ENCODE peak calls at places on chromosomes 13 and 19, in five cellular contexts. Z, E, C, U and Y are unnamed samples.

GRCh38 chr13:109642358-109642757 is 144.0 kb downstream of the IRS2 start:
- DNase-seq in Z (no peak), E (no peak), C (no peak), U (no peak), Y (no peak)

GRCh38 chr13:81779896-81780295 is 1439.0 kb upstream of the SPRY2 start:
- DNase-seq in Z (no peak), E (no peak), C (no peak), U (no peak), Y (no peak)

GRCh38 chr19:49421039-49421877 is 2.0 kb downstream of the PTH2 start:
- DNase-seq in Z (peak; percentile 32), E (no peak), C (peak; percentile 42), U (peak; percentile 20), Y (no peak)

GRCh38 chr13:43300817-43301216 is 277.4 kb downstream of the DNAJC15 start:
- DNase-seq in Z (no peak), E (no peak), C (no peak), U (peak; percentile 69), Y (no peak)

GRCh38 chr19:47089767-47090350 is 23.7 kb downstream of the ZC3H4 start:
- DNase-seq in Z (no peak), E (no peak), C (no peak), U (no peak), Y (no peak)

GRCh38 chr19:33186431-33186830 is 7.7 kb upstream of the LRP3 start:
- DNase-seq in Z (no peak), E (no peak), C (no peak), U (no peak), Y (no peak)

GRCh38 chr13:99969934-99970760 is 1.4 kb downstream of the ZIC5 start:
- DNase-seq in Z (peak; percentile 46), E (no peak), C (no peak), U (no peak), Y (peak; percentile 23)

GRCh38 chr13:50244355-50244912 is 229.2 kb downstream of the KCNRG start:
- DNase-seq in Z (no peak), E (no peak), C (no peak), U (no peak), Y (no peak)

GRCh38 chr13:41216160-41216559 is 21.8 kb upstream of the KBTBD7 start:
- DNase-seq in Z (no peak), E (no peak), C (no peak), U (peak; percentile 79), Y (no peak)

GRCh38 chr13:99386495-99386894 is 79.3 kb upstream of the GPR183 start:
- DNase-seq in Z (no peak), E (no peak), C (no peak), U (no peak), Y (no peak)

GRCh38 chr13:32527151-32527550 is 11.4 kb downstream of the N4BP2L2 start:
- DNase-seq in Z (no peak), E (no peak), C (no peak), U (no peak), Y (no peak)

GRCh38 chr13:32530841-32531253 is 7.7 kb downstream of the N4BP2L2 start:
- DNase-seq in Z (peak; percentile 19), E (no peak), C (no peak), U (peak; percentile 87), Y (no peak)

DNA sequence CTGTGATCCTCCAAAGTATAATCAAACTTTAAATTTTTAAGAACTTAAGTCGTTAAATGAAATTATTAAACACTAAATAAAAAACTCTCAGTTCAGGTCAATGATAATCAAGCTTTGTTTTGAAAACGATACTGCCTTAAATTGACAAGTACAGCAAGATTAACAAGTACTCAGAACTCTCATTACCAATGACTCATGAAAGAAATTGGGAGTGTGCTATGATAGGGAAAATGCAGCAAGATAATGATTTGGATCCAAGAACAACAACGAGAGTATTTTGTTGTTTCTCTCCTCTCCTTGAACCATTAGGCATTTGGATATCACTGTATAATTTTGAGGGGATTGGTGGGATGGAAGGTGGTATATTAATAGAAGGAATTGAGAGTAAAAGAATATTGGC is 10.2 kb downstream of the N4BP2L2 start:
- DNase-seq in Z (no peak), E (no peak), C (no peak), U (peak; percentile 46), Y (no peak)
- H3K4me1 ChIP-seq in Z (peaks cover 45% of the 10 kb centered on the region), E (peaks cover 69% of the 10 kb centered on the region), C (peaks cover 20% of the 10 kb centered on the region), U (peaks cover 4% of the 10 kb centered on the region), Y (peaks cover 7% of the 10 kb centered on the region)

GRCh38 chr13:113205428-113205931 is 3.0 kb downstream of the PCID2 start:
- DNase-seq in Z (no peak), E (no peak), C (no peak), U (peak; percentile 59), Y (no peak)

GRCh38 chr13:113208424-113209335 is at the start of gene PCID2:
- DNase-seq in Z (peak; percentile 92), E (peak; percentile 76), C (peak; percentile 91), U (peak; percentile 88), Y (peak; percentile 81)

GRCh38 chr13:113209336-113209879 is at the start of gene CUL4A:
- DNase-seq in Z (peak; percentile 66), E (peak; percentile 64), C (peak; percentile 86), U (peak; percentile 65), Y (peak; percentile 60)

GRCh38 chr13:113209880-113210421 is 538 bp downstream of the CUL4A start:
- DNase-seq in Z (peak; percentile 83), E (no peak), C (peak; percentile 76), U (peak; percentile 60), Y (peak; percentile 73)

GRCh38 chr13:113207890-113208423 is 512 bp downstream of the PCID2 start:
- DNase-seq in Z (no peak), E (no peak), C (peak; percentile 43), U (peak; percentile 54), Y (no peak)
- H3K4me1 ChIP-seq in Z (peaks cover 69% of the 10 kb centered on the region), E (peaks cover 78% of the 10 kb centered on the region), C (peaks cover 32% of the 10 kb centered on the region), U (peaks cover 9% of the 10 kb centered on the region), Y (peaks cover 26% of the 10 kb centered on the region)

GRCh38 chr13:39039033-39039432 is 777 bp downstream of the NHLRC3 start:
- DNase-seq in Z (no peak), E (no peak), C (no peak), U (no peak), Y (no peak)
- H3K4me1 ChIP-seq in Z (peaks cover 30% of the 10 kb centered on the region), E (peaks cover 61% of the 10 kb centered on the region), C (peaks cover 39% of the 10 kb centered on the region), U (no peaks in the 10 kb centered on the region), Y (peaks cover 11% of the 10 kb centered on the region)

DNA sequence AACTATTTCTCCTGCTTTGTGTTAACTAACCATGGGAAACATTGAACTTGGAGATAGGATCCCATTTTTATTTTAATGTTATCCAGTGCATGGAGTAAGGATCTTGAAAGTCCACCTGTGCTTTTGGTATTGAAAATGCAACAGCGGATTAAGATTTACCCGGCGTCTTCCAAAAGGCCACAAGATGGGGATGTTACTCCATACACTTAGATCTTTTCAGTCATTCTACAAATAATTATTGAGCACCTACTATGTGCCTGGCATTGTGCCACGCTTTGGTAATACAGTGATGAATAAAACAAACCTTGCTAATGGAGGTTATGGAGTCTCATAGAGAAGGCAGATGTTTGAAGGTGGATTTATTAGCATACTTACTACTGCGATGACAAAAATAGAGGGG is 56.9 kb downstream of the RFC3 start:
- DNase-seq in Z (no peak), E (no peak), C (no peak), U (peak; percentile 2), Y (no peak)
- H3K4me1 ChIP-seq in Z (no peaks in the 10 kb centered on the region), E (no peaks in the 10 kb centered on the region), C (no peaks in the 10 kb centered on the region), U (no peaks in the 10 kb centered on the region), Y (no peaks in the 10 kb centered on the region)